ENCODE peak calls at places on chromosomes 11 and 22, in nine cellular contexts. N, Z, D, V, K, W, E, I and T are unnamed samples.

GRCh38 chr22:42862045-42862734 is 5.1 kb upstream of the ARFGAP3 start:
- DNase-seq in N (peak), Z (no peak), D (peak), V (no peak), K (no peak), W (no peak), E (no peak), I (peak), T (no peak)

GRCh38 chr11:23957309-23957708 is 539.5 kb upstream of the LUZP2 start:
- DNase-seq in N (no peak), Z (no peak), D (peak), V (no peak), K (no peak), W (no peak), E (no peak), I (no peak), T (no peak)

GRCh38 chr22:42622061-42622710 is 7.5 kb upstream of the POLDIP3 start:
- DNase-seq in N (no peak), Z (no peak), D (no peak), V (no peak), K (no peak), W (no peak), E (no peak), I (no peak), T (no peak)

GRCh38 chr22:34902335-34902734 is 163.6 kb upstream of the ISX start:
- DNase-seq in N (no peak), Z (no peak), D (no peak), V (no peak), K (no peak), W (no peak), E (no peak), I (no peak), T (no peak)

GRCh38 chr11:104547996-104548661 is 350.1 kb downstream of the CASP12 start:
- DNase-seq in N (no peak), Z (no peak), D (peak), V (no peak), K (no peak), W (no peak), E (no peak), I (peak), T (no peak)

GRCh38 chr22:41256254-41256897 is 15.6 kb upstream of the CHADL start:
- DNase-seq in N (peak), Z (no peak), D (peak), V (no peak), K (no peak), W (peak), E (no peak), I (peak), T (peak)

GRCh38 chr11:124807201-124807600 is 7.0 kb upstream of the MSANTD2 start:
- DNase-seq in N (no peak), Z (no peak), D (no peak), V (no peak), K (no peak), W (no peak), E (no peak), I (no peak), T (no peak)

GRCh38 chr11:17197431-17197898 is 10.3 kb downstream of the PIK3C2A start:
- DNase-seq in N (peak), Z (no peak), D (peak), V (no peak), K (no peak), W (no peak), E (no peak), I (peak), T (no peak)

GRCh38 chr11:130649749-130650275 is 201.4 kb downstream of the ADAMTS15 start:
- DNase-seq in N (no peak), Z (no peak), D (no peak), V (no peak), K (no peak), W (no peak), E (no peak), I (no peak), T (no peak)

GRCh38 chr11:45799562-45799961 is 5.4 kb upstream of the SLC35C1 start:
- DNase-seq in N (no peak), Z (no peak), D (no peak), V (no peak), K (no peak), W (no peak), E (no peak), I (no peak), T (no peak)

GRCh38 chr22:46748948-46749681 is 11.1 kb upstream of the CERK start:
- DNase-seq in N (peak), Z (no peak), D (peak), V (no peak), K (peak), W (no peak), E (no peak), I (no peak), T (no peak)

GRCh38 chr11:118370774-118371173 is 11.4 kb downstream of the UBE4A start:
- DNase-seq in N (no peak), Z (no peak), D (no peak), V (no peak), K (no peak), W (no peak), E (no peak), I (no peak), T (no peak)

GRCh38 chr22:22235564-22235963 is 9.0 kb upstream of the VPREB1 start:
- DNase-seq in N (no peak), Z (no peak), D (peak), V (no peak), K (peak), W (peak), E (no peak), I (no peak), T (no peak)

GRCh38 chr11:70705930-70706329 is 307.6 kb downstream of the CTTN start:
- DNase-seq in N (no peak), Z (no peak), D (no peak), V (no peak), K (no peak), W (no peak), E (no peak), I (no peak), T (no peak)

GRCh38 chr22:24421428-24421931 is 5.9 kb upstream of the ADORA2A start:
- DNase-seq in N (no peak), Z (no peak), D (no peak), V (peak), K (peak), W (no peak), E (no peak), I (no peak), T (no peak)

GRCh38 chr22:50672041-50672440 is 582 bp upstream of the SHANK3 start:
- DNase-seq in N (no peak), Z (no peak), D (no peak), V (no peak), K (no peak), W (no peak), E (no peak), I (no peak), T (no peak)

GRCh38 chr11:12075822-12076821 is 34.3 kb upstream of the MICAL2 start:
- DNase-seq in N (peak), Z (no peak), D (peak), V (no peak), K (no peak), W (peak), E (no peak), I (peak), T (peak)

GRCh38 chr11:24389575-24389974 is 107.3 kb upstream of the LUZP2 start:
- DNase-seq in N (no peak), Z (no peak), D (no peak), V (no peak), K (no peak), W (no peak), E (no peak), I (no peak), T (no peak)

GRCh38 chr11:37613031-37613430 is 1015.0 kb upstream of the RAG2 start:
- DNase-seq in N (no peak), Z (no peak), D (no peak), V (no peak), K (no peak), W (no peak), E (no peak), I (no peak), T (no peak)

GRCh38 chr11:79493555-79494171 is 52.8 kb upstream of the TENM4 start:
- DNase-seq in N (peak), Z (peak), D (peak), V (peak), K (peak), W (peak), E (peak), I (peak), T (peak)

GRCh38 chr11:4074266-4074665 is 20.3 kb upstream of the RRM1 start:
- DNase-seq in N (no peak), Z (no peak), D (no peak), V (no peak), K (no peak), W (no peak), E (no peak), I (no peak), T (no peak)

GRCh38 chr22:30635273-30636225 is at the start of gene SLC35E4:
- DNase-seq in N (peak), Z (peak), D (peak), V (peak), K (peak), W (peak), E (peak), I (peak), T (peak)

GRCh38 chr22:49449811-49450386 is 377.8 kb downstream of the BRD1 start:
- DNase-seq in N (no peak), Z (no peak), D (no peak), V (no peak), K (no peak), W (no peak), E (no peak), I (no peak), T (no peak)

GRCh38 chr22:46336119-46337078 is 885 bp downstream of the TRMU start:
- DNase-seq in N (peak), Z (no peak), D (peak), V (no peak), K (peak), W (peak), E (no peak), I (no peak), T (no peak)

GRCh38 chr11:93330446-93330984 is at the start of gene DEUP1:
- DNase-seq in N (peak), Z (no peak), D (peak), V (peak), K (no peak), W (no peak), E (peak), I (peak), T (no peak)

GRCh38 chr11:1770528-1770927 is 6.8 kb upstream of the CTSD start:
- DNase-seq in N (no peak), Z (no peak), D (no peak), V (no peak), K (no peak), W (no peak), E (no peak), I (no peak), T (no peak)

GRCh38 chr11:12079726-12080556 is 30.4 kb upstream of the MICAL2 start:
- DNase-seq in N (peak), Z (no peak), D (peak), V (no peak), K (no peak), W (peak), E (no peak), I (peak), T (peak)

GRCh38 chr11:134409552-134410429 is 2.3 kb downstream of the B3GAT1 start:
- DNase-seq in N (no peak), Z (no peak), D (no peak), V (no peak), K (no peak), W (no peak), E (no peak), I (no peak), T (no peak)

GRCh38 chr11:33000181-33000580 is 15.5 kb upstream of the DEPDC7 start:
- DNase-seq in N (peak), Z (no peak), D (peak), V (no peak), K (no peak), W (peak), E (no peak), I (peak), T (no peak)

GRCh38 chr11:34243620-34244493 is 114.0 kb downstream of the ABTB2 start:
- DNase-seq in N (peak), Z (peak), D (peak), V (no peak), K (no peak), W (peak), E (no peak), I (peak), T (peak)

GRCh38 chr11:111793863-111794262 is 27.7 kb upstream of the PPP2R1B start:
- DNase-seq in N (peak), Z (no peak), D (peak), V (no peak), K (no peak), W (no peak), E (no peak), I (peak), T (no peak)

GRCh38 chr22:25933158-25933788 is 191.3 kb downstream of the MYO18B start:
- DNase-seq in N (no peak), Z (no peak), D (no peak), V (no peak), K (no peak), W (no peak), E (no peak), I (no peak), T (no peak)